ENCODE peak calls at places on chromosome 1, in four cellular contexts. U is H9, N is neuronal stem cell, F is IMR-90. X is an unnamed sample.

GRCh38 chr1:117828206-117828605 is 101.2 kb downstream of the GDAP2 start:
- DNase-seq in F (peak; percentile 82), N (no peak), U (no peak), X (peak; percentile 84)

GRCh38 chr1:100396651-100397050 is 44.3 kb downstream of the CDC14A start:
- DNase-seq in N (no peak), F (no peak), U (no peak), X (no peak)

GRCh38 chr1:3473381-3473844 is 18.9 kb downstream of the ARHGEF16 start:
- DNase-seq in U (no peak), N (no peak), F (peak; percentile 83), X (no peak)

GRCh38 chr1:55064861-55065263 is 25.5 kb downstream of the PCSK9 start:
- DNase-seq in N (no peak), U (peak; percentile 14), F (peak; percentile 61), X (peak; percentile 24)

GRCh38 chr1:168763031-168763430 is 34.0 kb upstream of the DPT start:
- DNase-seq in U (no peak), N (no peak), F (no peak), X (no peak)

GRCh38 chr1:29271724-29272123 is 35.4 kb downstream of the PTPRU start:
- DNase-seq in N (peak; percentile 65), U (peak; percentile 89), F (peak; percentile 65), X (peak; percentile 52)

GRCh38 chr1:190320952-190321351 is 156.7 kb downstream of the BRINP3 start:
- DNase-seq in U (no peak), N (peak; percentile 14), F (peak; percentile 63), X (peak; percentile 1)

GRCh38 chr1:212467843-212468482 is 35.2 kb downstream of the NENF start:
- DNase-seq in F (no peak), U (no peak), N (no peak), X (peak; percentile 26)

GRCh38 chr1:36366091-36366661 is 19.5 kb downstream of the STK40 start:
- DNase-seq in F (peak; percentile 75), U (peak; percentile 71), N (peak; percentile 57), X (peak; percentile 53)

GRCh38 chr1:237736372-237737029 is 154.2 kb downstream of the ZP4 start:
- DNase-seq in N (no peak), F (peak; percentile 1), U (peak; percentile 33), X (no peak)

GRCh38 chr1:38779491-38779890 is 80.1 kb downstream of the RRAGC start:
- DNase-seq in N (no peak), F (no peak), U (no peak), X (no peak)

GRCh38 chr1:85580046-85580411 is 532 bp upstream of the CCN1 start:
- DNase-seq in U (no peak), F (peak; percentile 83), N (no peak), X (peak; percentile 76)

GRCh38 chr1:13994386-13994785 is 294.4 kb downstream of the PRDM2 start:
- DNase-seq in U (no peak), N (no peak), F (no peak), X (no peak)

GRCh38 chr1:228836427-228836826 is 101.1 kb downstream of the RHOU start:
- DNase-seq in U (no peak), N (no peak), F (no peak), X (no peak)

GRCh38 chr1:15328245-15328784 is 81.3 kb downstream of the FHAD1 start:
- DNase-seq in U (no peak), N (no peak), F (no peak), X (no peak)

GRCh38 chr1:164720329-164721036 is 161.5 kb downstream of the PBX1 start:
- DNase-seq in F (no peak), U (no peak), N (no peak), X (no peak)

GRCh38 chr1:110634455-110635281 is 28.5 kb upstream of the KCNA2 start:
- DNase-seq in N (no peak), F (peak; percentile 76), U (no peak), X (no peak)

GRCh38 chr1:78864175-78864574 is 142.4 kb downstream of the ADGRL4 start:
- DNase-seq in F (no peak), N (no peak), U (no peak), X (no peak)

GRCh38 chr1:54403808-54404261 is 2.4 kb downstream of the SSBP3 start:
- DNase-seq in U (no peak), F (peak; percentile 84), N (no peak), X (peak; percentile 77)

GRCh38 chr1:111725192-111725591 is 14.0 kb downstream of the INKA2 start:
- DNase-seq in F (no peak), N (peak; percentile 69), U (peak; percentile 44), X (no peak)

GRCh38 chr1:199010492-199010891 is 371.7 kb downstream of the PTPRC start:
- DNase-seq in N (no peak), U (no peak), F (no peak), X (peak; percentile 65)

GRCh38 chr1:26158271-26159112 is at the start of gene FAM110D:
- DNase-seq in U (no peak), N (no peak), F (no peak), X (no peak)

GRCh38 chr1:228299211-228299610 is 91.4 kb downstream of the OBSCN start:
- DNase-seq in F (no peak), N (no peak), U (no peak), X (no peak)

GRCh38 chr1:34870395-34870794 is 10.8 kb upstream of the SMIM12 start:
- DNase-seq in U (no peak), N (no peak), F (no peak), X (no peak)

GRCh38 chr1:198904356-198904755 is 265.5 kb downstream of the PTPRC start:
- DNase-seq in U (no peak), N (no peak), F (peak; percentile 64), X (peak; percentile 57)

GRCh38 chr1:244758700-244759099 is 76.8 kb upstream of the COX20 start:
- DNase-seq in N (no peak), F (no peak), U (no peak), X (no peak)

GRCh38 chr1:172719694-172720138 is 60.8 kb downstream of the FASLG start:
- DNase-seq in N (peak; percentile 39), U (no peak), F (peak; percentile 57), X (peak; percentile 67)

GRCh38 chr1:68145418-68146126 is 86.8 kb downstream of the WLS start:
- DNase-seq in F (no peak), U (no peak), N (no peak), X (no peak)

GRCh38 chr1:58283380-58284338 is 262.9 kb downstream of the OMA1 start:
- DNase-seq in F (no peak), U (no peak), N (no peak), X (no peak)

GRCh38 chr1:90730247-90731022 is 13.3 kb upstream of the BARHL2 start:
- DNase-seq in F (peak; percentile 9), N (no peak), U (peak; percentile 36), X (peak; percentile 18)
- H2AK5ac ChIP-seq in F (no peak overlapping the region), N (no peak overlapping the region), U (no peak overlapping the region), X (no peak overlapping the region)

GRCh38 chr1:201145816-201146215 is 8.5 kb downstream of the TMEM9 start:
- DNase-seq in U (no peak), F (no peak), N (no peak), X (no peak)

GRCh38 chr1:201144701-201145100 is 9.6 kb downstream of the TMEM9 start:
- DNase-seq in U (no peak), N (no peak), F (no peak), X (no peak)

GRCh38 chr1:201147396-201148015 is 6.8 kb downstream of the TMEM9 start:
- DNase-seq in U (no peak), N (no peak), F (no peak), X (no peak)

GRCh38 chr1:201145132-201145531 is 9.1 kb downstream of the TMEM9 start:
- DNase-seq in U (no peak), F (no peak), N (no peak), X (no peak)

DNA sequence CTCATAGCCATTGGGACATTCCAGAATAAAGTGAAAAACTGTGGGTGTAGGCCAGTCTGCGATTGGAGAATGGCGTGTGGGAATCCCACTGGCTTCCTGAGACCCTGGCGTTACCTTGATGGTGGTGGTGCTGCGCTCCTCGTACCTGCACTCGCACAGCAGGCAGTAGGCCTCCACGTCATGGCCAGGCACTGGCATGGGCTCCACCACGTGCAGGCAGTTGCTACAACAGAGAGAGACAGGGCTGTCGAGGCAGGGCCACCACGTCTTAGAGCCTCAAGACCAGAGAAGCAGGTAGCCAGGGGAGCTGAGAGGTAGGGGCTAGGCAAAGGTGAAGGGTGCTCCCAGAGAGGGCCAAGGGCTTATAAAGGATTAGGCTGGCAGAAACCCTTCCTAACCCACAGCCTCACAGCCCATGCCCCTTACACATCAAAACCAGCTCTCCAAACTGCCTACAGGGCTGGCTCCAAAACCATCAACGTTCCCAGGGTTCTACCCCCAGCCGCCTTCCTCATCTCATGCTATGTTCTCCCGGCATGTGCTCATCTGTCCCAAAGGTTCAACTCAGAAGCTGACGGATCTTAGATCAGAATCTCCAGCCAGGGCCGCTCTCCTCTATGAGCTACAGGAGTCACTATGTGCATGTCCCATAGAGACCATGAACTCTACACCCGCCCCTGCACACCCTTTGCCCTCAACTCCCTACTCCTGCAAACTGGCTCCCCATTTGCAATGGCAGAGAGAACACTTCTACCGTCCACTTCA is 7.5 kb downstream of the TMEM9 start:
- DNase-seq in N (no peak), U (no peak), F (no peak), X (no peak)
- H3K9ac ChIP-seq in N (no peak overlapping the region), U (no peak overlapping the region), F (no peak overlapping the region), X (no peak overlapping the region)

DNA sequence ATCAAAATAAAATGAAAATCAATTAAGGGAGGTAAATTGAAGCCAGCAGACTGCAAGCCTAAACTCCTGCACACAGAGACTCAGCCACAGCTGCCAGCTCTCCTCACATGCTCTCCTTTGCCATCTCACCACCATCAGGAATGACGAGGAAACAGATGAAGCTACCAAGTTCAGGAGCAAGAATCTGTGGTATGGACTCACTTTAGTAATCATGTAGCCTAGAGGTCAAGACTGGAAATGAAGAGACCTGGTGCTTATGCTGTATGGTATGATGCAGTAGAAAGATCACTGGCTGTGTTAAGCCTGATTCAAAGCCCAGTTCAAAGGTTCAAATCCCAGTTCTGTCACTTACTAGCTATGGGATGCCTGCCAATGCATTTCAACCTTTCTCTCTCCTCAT is 78.9 kb upstream of the CAMK1G start:
- DNase-seq in F (no peak), N (no peak), U (no peak), X (no peak)
- H2BK120ac ChIP-seq in F (no peak overlapping the region), N (no peak overlapping the region), U (no peak overlapping the region), X (no peak overlapping the region)

DNA sequence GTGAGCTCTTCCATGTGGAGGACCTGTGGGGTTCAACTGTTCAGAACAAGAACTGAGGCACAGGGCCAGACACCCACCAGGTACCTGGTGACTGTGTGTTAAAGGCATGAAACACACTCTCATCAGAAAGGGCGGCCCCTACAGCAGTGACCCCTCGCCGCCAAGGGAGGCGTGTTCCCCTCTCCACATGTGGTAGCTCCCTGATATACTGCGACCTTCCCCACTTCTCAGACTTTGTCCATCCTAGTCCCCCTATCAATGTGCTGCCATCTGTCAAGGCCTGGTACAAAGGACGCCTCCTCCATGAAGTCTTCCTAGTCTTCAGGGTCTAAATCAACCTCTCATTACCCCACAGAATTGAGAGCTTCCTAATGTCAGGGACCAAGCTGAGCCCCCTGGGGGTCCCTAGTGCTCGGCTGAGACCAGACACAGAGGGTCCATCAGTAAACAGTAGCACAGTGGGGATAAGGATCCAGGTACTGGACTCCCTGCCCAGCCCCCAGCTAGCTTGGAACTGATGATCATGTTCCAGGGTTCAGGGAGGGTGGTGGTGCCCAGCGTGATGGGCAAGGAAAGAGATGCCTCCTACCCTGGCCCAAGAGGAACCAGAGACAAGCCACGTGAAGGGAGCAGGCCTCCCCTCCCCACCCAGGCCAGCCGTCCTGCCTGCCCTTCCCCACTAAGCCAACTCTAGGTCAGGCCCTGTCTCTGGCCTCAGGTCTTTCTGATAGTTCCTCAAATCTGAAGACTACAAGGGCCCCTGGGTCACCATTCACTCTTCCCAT is 10.3 kb downstream of the SDC3 start:
- DNase-seq in N (no peak), F (no peak), U (no peak), X (no peak)
- H2AK5ac ChIP-seq in N (peak overlapping the region; percentile 21), F (no peak overlapping the region), U (no peak overlapping the region), X (no peak overlapping the region)

X was measured in mesenchymal stem cell.